ENCODE peak calls at places on chromosomes 13 and 19, in seven cellular contexts. K is GM12878, J is HepG2, S is HCT116, H is H1, Z is SK-N-SH, V is K562. B is an unnamed sample. For H3K36me3, the result is how much of the 10 kb centered on the place peaks cover.

GRCh38 chr13:112466132-112467025 is 90.2 kb downstream of the SPACA7 start:
- DNase-seq in K (no peak), Z (no peak), S (no peak), V (no peak), J (no peak), H (no peak), B (no peak)

GRCh38 chr19:8577247-8577646 is at the start of gene MYO1F:
- DNase-seq in J (no peak), K (no peak), H (no peak), Z (no peak), S (no peak), V (peak), B (no peak)

GRCh38 chr19:35021016-35021415 is 9.3 kb upstream of the SCN1B start:
- DNase-seq in Z (no peak), H (no peak), S (no peak), V (no peak), J (no peak), K (no peak), B (no peak)

GRCh38 chr13:76994281-76994680 is 2.4 kb downstream of the CLN5 start:
- DNase-seq in H (no peak), J (no peak), S (no peak), K (no peak), V (no peak), Z (no peak), B (no peak)

GRCh38 chr13:102132896-102133295 is 269.0 kb downstream of the FGF14 start:
- DNase-seq in K (no peak), Z (no peak), J (no peak), S (no peak), H (no peak), V (no peak), B (no peak)

GRCh38 chr13:37656247-37656940 is 57.8 kb upstream of the POSTN start:
- DNase-seq in J (no peak), S (no peak), Z (no peak), H (no peak), V (no peak), K (no peak), B (no peak)

GRCh38 chr19:4007836-4008539 is 452 bp downstream of the PIAS4 start:
- DNase-seq in J (peak), K (no peak), Z (peak), H (no peak), S (no peak), V (peak), B (no peak)

GRCh38 chr13:21055016-21055415 is 6.4 kb downstream of the LATS2 start:
- DNase-seq in Z (no peak), H (no peak), S (no peak), V (no peak), K (no peak), J (no peak), B (no peak)

GRCh38 chr19:7932276-7932929 is 6.5 kb upstream of the CTXN1 start:
- DNase-seq in H (no peak), J (no peak), S (no peak), K (no peak), Z (no peak), V (no peak), B (no peak)

GRCh38 chr13:60047943-60048342 is 115.8 kb downstream of the DIAPH3 start:
- DNase-seq in Z (no peak), S (no peak), H (no peak), J (no peak), K (no peak), V (no peak), B (no peak)

GRCh38 chr13:30486230-30487074 is 20.7 kb upstream of the HMGB1 start:
- DNase-seq in H (no peak), J (no peak), Z (no peak), K (no peak), V (no peak), S (no peak), B (no peak)

GRCh38 chr19:48881741-48882657 is 9.8 kb downstream of the PPP1R15A start:
- DNase-seq in K (no peak), V (peak), Z (no peak), J (no peak), S (no peak), H (peak), B (no peak)

GRCh38 chr13:84810781-84811180 is 928.5 kb upstream of the SLITRK1 start:
- DNase-seq in V (no peak), J (no peak), K (no peak), S (no peak), Z (no peak), H (no peak), B (peak)

GRCh38 chr19:19109601-19110000 is 28.7 kb downstream of the TMEM161A start:
- DNase-seq in K (no peak), Z (no peak), V (no peak), S (no peak), H (no peak), J (no peak), B (no peak)

GRCh38 chr19:47697863-47698609 is 15.2 kb upstream of the EHD2 start:
- DNase-seq in Z (peak), H (peak), J (peak), K (peak), V (peak), S (peak), B (peak)

GRCh38 chr19:55094456-55095259 is 19.0 kb downstream of the EPS8L1 start:
- DNase-seq in S (no peak), K (no peak), H (no peak), V (no peak), Z (no peak), J (no peak), B (no peak)

GRCh38 chr13:31204592-31204991 is 4.8 kb downstream of the B3GLCT start:
- DNase-seq in K (no peak), S (peak), V (peak), J (peak), H (no peak), Z (peak), B (no peak)

GRCh38 chr19:45747513-45747912 is 14.3 kb downstream of the MEIOSIN start:
- DNase-seq in S (no peak), H (no peak), K (no peak), Z (no peak), J (no peak), V (no peak), B (no peak)

GRCh38 chr19:45753548-45753947 is 15.5 kb downstream of the SIX5 start:
- DNase-seq in V (no peak), K (no peak), Z (no peak), S (no peak), J (no peak), H (no peak), B (no peak)

GRCh38 chr19:45757696-45758095 is 11.4 kb downstream of the SIX5 start:
- DNase-seq in H (no peak), V (no peak), Z (no peak), K (no peak), J (no peak), S (no peak), B (no peak)

GRCh38 chr19:45754323-45754722 is 14.7 kb downstream of the SIX5 start:
- DNase-seq in S (no peak), Z (no peak), V (no peak), K (no peak), J (no peak), H (no peak), B (no peak)

GRCh38 chr19:45752639-45753038 is 16.4 kb downstream of the SIX5 start:
- DNase-seq in K (no peak), S (no peak), H (no peak), Z (no peak), J (no peak), V (no peak), B (no peak)
- TF ChIP-seq YY1 in K (no peak), S (no peak), H (no peak), Z (no peak), J (no peak), V (no peak), B (no peak)

DNA sequence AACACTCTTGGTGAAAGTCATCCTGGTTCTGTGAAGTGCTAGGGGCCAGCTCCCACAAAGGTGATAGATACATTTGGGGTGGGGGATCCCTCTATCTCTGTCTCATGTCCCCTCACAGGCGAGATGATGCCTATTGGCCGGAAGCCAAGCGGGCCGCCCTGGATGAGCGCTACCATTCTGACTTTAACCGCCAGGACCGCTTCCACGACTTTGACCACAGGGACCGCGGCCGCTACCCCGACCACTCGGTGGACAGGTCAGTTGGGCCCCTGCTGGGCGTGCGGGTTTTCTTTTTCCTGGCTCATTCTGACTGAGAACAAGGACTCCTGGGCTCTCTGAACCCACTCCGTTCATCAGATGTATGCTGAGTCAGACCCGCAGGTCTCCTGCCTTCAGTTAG is 16.4 kb downstream of the MICOS13 start:
- DNase-seq in S (no peak), Z (no peak), V (no peak), H (no peak), K (no peak), J (no peak), B (no peak)
- H3K36me3 ChIP-seq in S (half or more), Z (half or more), V (half or more), H (half or more), K (under half), J (half or more), B (half or more)

GRCh38 chr13:111114362-111115050 is 604 bp upstream of the ARHGEF7 start:
- DNase-seq in J (no peak), H (no peak), Z (peak), S (no peak), V (no peak), K (no peak), B (no peak)

GRCh38 chr13:111117289-111117688 is 2.2 kb downstream of the ARHGEF7 start:
- DNase-seq in V (no peak), S (no peak), Z (no peak), J (no peak), K (no peak), H (no peak), B (no peak)

GRCh38 chr13:111115841-111116500 is 861 bp downstream of the ARHGEF7 start:
- DNase-seq in K (no peak), V (no peak), Z (peak), S (no peak), H (no peak), J (peak), B (no peak)

GRCh38 chr13:111116830-111117229 is 1.7 kb downstream of the ARHGEF7 start:
- DNase-seq in J (no peak), K (no peak), H (no peak), V (no peak), Z (no peak), S (no peak), B (no peak)

GRCh38 chr13:111115051-111115840 is at the start of gene ARHGEF7:
- DNase-seq in V (peak), Z (peak), H (no peak), K (no peak), J (no peak), S (no peak), B (no peak)
- TF ChIP-seq YY1 in V (no peak), Z (no peak), H (no peak), K (no peak), J (no peak), S (no peak), B (no peak)

DNA sequence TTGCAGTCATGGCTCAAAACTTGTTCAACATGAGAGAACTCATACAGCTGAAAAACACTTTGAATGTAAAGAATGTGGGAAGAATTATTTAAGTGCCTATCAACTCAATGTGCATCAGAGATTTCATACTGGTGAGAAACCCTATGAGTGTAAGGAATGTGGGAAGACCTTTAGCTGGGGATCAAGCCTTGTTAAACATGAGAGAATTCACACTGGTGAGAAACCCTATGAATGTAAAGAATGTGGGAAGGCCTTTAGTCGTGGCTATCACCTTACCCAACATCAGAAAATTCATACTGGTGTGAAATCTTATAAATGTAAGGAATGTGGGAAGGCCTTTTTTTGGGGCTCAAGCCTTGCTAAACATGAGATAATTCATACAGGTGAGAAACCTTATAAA is 20.1 kb downstream of the ZNF283 start:
- DNase-seq in K (no peak), S (no peak), Z (no peak), H (no peak), J (no peak), V (no peak), B (no peak)
- H3K36me3 ChIP-seq in K (under half), S (under half), Z (half or more), H (under half), J (under half), V (under half), B (under half)

GRCh38 chr13:78409172-78409571 is 194.2 kb downstream of the POU4F1 start:
- DNase-seq in H (no peak), K (peak), S (no peak), J (no peak), Z (no peak), V (no peak), B (no peak)
- TF ChIP-seq YY1 in H (no peak), K (no peak), S (no peak), J (no peak), Z (no peak), V (no peak), B (no peak)

GRCh38 chr13:44976949-44977583 is 12.2 kb downstream of the NUFIP1 start:
- DNase-seq in S (no peak), H (no peak), K (no peak), V (no peak), J (no peak), Z (no peak), B (no peak)

GRCh38 chr13:44972956-44973581 is 16.2 kb downstream of the NUFIP1 start:
- DNase-seq in S (peak), H (no peak), Z (peak), V (no peak), K (no peak), J (peak), B (no peak)

GRCh38 chr13:44976196-44976595 is 13.1 kb downstream of the NUFIP1 start:
- DNase-seq in H (no peak), Z (no peak), V (no peak), K (no peak), S (no peak), J (no peak), B (no peak)

GRCh38 chr13:44974056-44974798 is 15.0 kb downstream of the NUFIP1 start:
- DNase-seq in H (no peak), V (no peak), Z (no peak), J (no peak), K (peak), S (no peak), B (no peak)

GRCh38 chr13:44978328-44978727 is 10.9 kb downstream of the NUFIP1 start:
- DNase-seq in J (no peak), K (no peak), S (no peak), H (no peak), V (no peak), Z (no peak), B (no peak)
- H3K36me3 ChIP-seq in J (half or more), K (under half), S (under half), H (half or more), V (half or more), Z (half or more), B (half or more)

B was measured in NT2/D1.